ENCODE peak calls at places on chromosome 22, in eight cellular contexts. B, X, I, L, R, Z, O and Y are unnamed samples.
A peak's percentile ranks its signal among the peaks of the same experiment; 100 is the strongest.

GRCh38 chr22:36727110-36727509 is 23.6 kb upstream of the CACNG2 start:
- DNase-seq in B (no peak), X (no peak), I (no peak), L (no peak), R (no peak), Z (no peak), O (no peak), Y (no peak)

GRCh38 chr22:26479043-26479791 is 4.4 kb downstream of the HPS4 start:
- DNase-seq in B (no peak), X (no peak), I (no peak), L (no peak), R (no peak), Z (no peak), O (no peak), Y (no peak)

GRCh38 chr22:37898441-37899181 is 7.5 kb upstream of the MICALL1 start:
- DNase-seq in B (peak; percentile 41), X (no peak), I (no peak), L (peak; percentile 60), R (no peak), Z (no peak), O (peak; percentile 22), Y (no peak)

GRCh38 chr22:28896611-28897010 is 13.2 kb downstream of the ZNRF3 start:
- DNase-seq in B (no peak), X (no peak), I (no peak), L (no peak), R (no peak), Z (no peak), O (no peak), Y (no peak)

GRCh38 chr22:27223317-27224177 is 566.2 kb downstream of the MIAT start:
- DNase-seq in B (no peak), X (no peak), I (no peak), L (no peak), R (no peak), Z (peak; percentile 79), O (peak; percentile 90), Y (peak; percentile 87)

GRCh38 chr22:26529345-26529744 is 17.1 kb upstream of the TFIP11 start:
- DNase-seq in B (peak; percentile 51), X (no peak), I (no peak), L (no peak), R (no peak), Z (no peak), O (no peak), Y (peak; percentile 17)

GRCh38 chr22:32052259-32052658 is 9.2 kb downstream of the SLC5A1 start:
- DNase-seq in B (no peak), X (no peak), I (no peak), L (no peak), R (no peak), Z (no peak), O (no peak), Y (no peak)

GRCh38 chr22:20268350-20269012 is 363 bp upstream of the RTN4R start:
- DNase-seq in B (peak; percentile 55), X (no peak), I (no peak), L (peak; percentile 86), R (no peak), Z (no peak), O (no peak), Y (peak; percentile 31)

GRCh38 chr22:35894937-35895708 is 133.5 kb downstream of the RBFOX2 start:
- DNase-seq in B (no peak), X (peak; percentile 34), I (peak; percentile 77), L (no peak), R (no peak), Z (peak; percentile 62), O (peak; percentile 61), Y (peak; percentile 85)

GRCh38 chr22:35697142-35697541 is 20.5 kb upstream of the APOL5 start:
- DNase-seq in B (no peak), X (no peak), I (no peak), L (no peak), R (no peak), Z (no peak), O (no peak), Y (no peak)

GRCh38 chr22:32042924-32043323 is at the start of gene SLC5A1:
- DNase-seq in B (peak; percentile 34), X (no peak), I (no peak), L (no peak), R (no peak), Z (no peak), O (no peak), Y (no peak)

GRCh38 chr22:36155702-36156101 is 4.9 kb downstream of the APOL3 start:
- DNase-seq in B (peak; percentile 54), X (no peak), I (peak; percentile 85), L (no peak), R (no peak), Z (no peak), O (no peak), Y (peak; percentile 32)

GRCh38 chr22:26768986-26769385 is 111.6 kb downstream of the MIAT start:
- DNase-seq in B (no peak), X (no peak), I (no peak), L (no peak), R (no peak), Z (no peak), O (no peak), Y (no peak)

GRCh38 chr22:37080838-37081237 is 28.7 kb downstream of the TMPRSS6 start:
- DNase-seq in B (no peak), X (no peak), I (no peak), L (no peak), R (no peak), Z (no peak), O (no peak), Y (no peak)

GRCh38 chr22:38138961-38139360 is 28.5 kb upstream of the BAIAP2L2 start:
- DNase-seq in B (no peak), X (no peak), I (peak; percentile 29), L (no peak), R (no peak), Z (no peak), O (no peak), Y (no peak)

GRCh38 chr22:30523646-30524489 is 18.4 kb upstream of the SEC14L4 start:
- DNase-seq in B (no peak), X (no peak), I (no peak), L (no peak), R (no peak), Z (no peak), O (no peak), Y (no peak)

GRCh38 chr22:17772249-17772962 is 1.9 kb downstream of the BID start:
- DNase-seq in B (no peak), X (no peak), I (no peak), L (no peak), R (no peak), Z (no peak), O (no peak), Y (no peak)
- H3K4me3 ChIP-seq in B (no peak overlapping the region), X (peak overlapping the region; percentile 81), I (no peak overlapping the region), L (no peak overlapping the region), R (peak overlapping the region; percentile 83), Z (peak overlapping the region; percentile 64), O (peak overlapping the region; percentile 61), Y (peak overlapping the region; percentile 64)

GRCh38 chr22:22798716-22799115 is 88.9 kb upstream of the IGLL5 start:
- DNase-seq in B (no peak), X (no peak), I (no peak), L (peak; percentile 8), R (no peak), Z (no peak), O (no peak), Y (no peak)

GRCh38 chr22:22800716-22801115 is 86.9 kb upstream of the IGLL5 start:
- DNase-seq in B (peak; percentile 21), X (no peak), I (peak; percentile 55), L (no peak), R (no peak), Z (no peak), O (no peak), Y (no peak)

GRCh38 chr22:22803285-22803853 is 84.2 kb upstream of the IGLL5 start:
- DNase-seq in B (no peak), X (no peak), I (peak; percentile 11), L (peak; percentile 8), R (no peak), Z (no peak), O (no peak), Y (no peak)

GRCh38 chr22:22799561-22799960 is 88.1 kb upstream of the IGLL5 start:
- DNase-seq in B (peak; percentile 19), X (no peak), I (peak; percentile 43), L (peak; percentile 24), R (no peak), Z (no peak), O (no peak), Y (no peak)

GRCh38 chr22:22802346-22802970 is 85.2 kb upstream of the IGLL5 start:
- DNase-seq in B (peak; percentile 23), X (no peak), I (peak; percentile 13), L (peak; percentile 42), R (no peak), Z (no peak), O (no peak), Y (peak; percentile 3)
- TF ChIP-seq CTCF in B (peak; percentile 18), X (no peak), I (no peak), L (peak; percentile 43), R (peak; percentile 19), Z (no peak), O (peak; percentile 10), Y (peak; percentile 35)

DNA sequence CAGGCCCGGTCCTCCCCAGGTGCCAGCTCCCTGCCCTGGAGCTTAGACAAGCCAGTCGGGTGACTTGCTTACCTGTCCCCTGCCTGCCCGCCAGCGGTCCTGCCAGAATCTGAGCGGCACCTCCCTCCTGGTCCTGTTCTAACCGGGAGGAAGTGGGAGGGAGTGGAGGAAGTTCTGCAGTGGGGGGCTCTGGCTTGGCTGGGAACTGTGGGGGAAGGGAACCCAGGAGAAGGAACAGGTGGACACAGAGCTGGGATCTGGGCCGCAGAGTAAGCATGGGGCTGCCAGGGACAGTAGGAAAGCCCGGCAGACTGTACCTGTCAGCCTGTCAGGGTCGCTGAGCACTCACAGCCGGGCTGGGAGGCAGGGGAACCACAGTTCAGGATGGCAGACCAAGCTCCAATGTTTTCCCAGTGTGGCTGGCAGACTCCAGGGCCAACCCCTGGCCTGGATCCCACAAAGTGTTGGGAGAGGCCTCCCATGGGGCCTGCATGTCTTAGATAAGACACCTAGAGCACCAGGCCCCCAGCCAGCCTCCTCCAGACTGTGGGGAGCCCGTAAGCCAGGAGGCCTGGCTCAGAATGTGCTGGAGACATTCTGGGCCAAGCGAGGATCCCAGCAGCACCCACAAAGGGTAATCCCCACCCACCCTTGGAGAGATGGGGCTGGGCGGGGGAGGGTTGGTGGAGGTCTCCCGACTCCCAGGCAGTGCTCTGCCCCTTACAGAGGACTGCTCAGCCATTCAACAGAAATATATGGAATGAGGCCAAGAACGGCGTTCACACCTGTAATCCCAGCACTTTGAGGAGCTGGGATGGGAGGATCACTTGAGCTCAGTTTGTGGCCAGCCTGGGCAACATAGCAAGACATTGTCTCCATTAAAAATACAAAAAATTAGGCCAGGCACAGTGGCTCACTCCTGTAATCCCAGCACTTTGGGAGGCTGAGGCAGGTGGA is 2.3 kb downstream of the CYB5R3 start:
- DNase-seq in B (no peak), X (no peak), I (peak; percentile 88), L (no peak), R (no peak), Z (no peak), O (no peak), Y (no peak)
- H3K4me3 ChIP-seq in B (no peak overlapping the region), X (peak overlapping the region; percentile 100), I (peak overlapping the region; percentile 99), L (no peak overlapping the region), R (peak overlapping the region; percentile 100), Z (peak overlapping the region; percentile 6), O (no peak overlapping the region), Y (no peak overlapping the region)

DNA sequence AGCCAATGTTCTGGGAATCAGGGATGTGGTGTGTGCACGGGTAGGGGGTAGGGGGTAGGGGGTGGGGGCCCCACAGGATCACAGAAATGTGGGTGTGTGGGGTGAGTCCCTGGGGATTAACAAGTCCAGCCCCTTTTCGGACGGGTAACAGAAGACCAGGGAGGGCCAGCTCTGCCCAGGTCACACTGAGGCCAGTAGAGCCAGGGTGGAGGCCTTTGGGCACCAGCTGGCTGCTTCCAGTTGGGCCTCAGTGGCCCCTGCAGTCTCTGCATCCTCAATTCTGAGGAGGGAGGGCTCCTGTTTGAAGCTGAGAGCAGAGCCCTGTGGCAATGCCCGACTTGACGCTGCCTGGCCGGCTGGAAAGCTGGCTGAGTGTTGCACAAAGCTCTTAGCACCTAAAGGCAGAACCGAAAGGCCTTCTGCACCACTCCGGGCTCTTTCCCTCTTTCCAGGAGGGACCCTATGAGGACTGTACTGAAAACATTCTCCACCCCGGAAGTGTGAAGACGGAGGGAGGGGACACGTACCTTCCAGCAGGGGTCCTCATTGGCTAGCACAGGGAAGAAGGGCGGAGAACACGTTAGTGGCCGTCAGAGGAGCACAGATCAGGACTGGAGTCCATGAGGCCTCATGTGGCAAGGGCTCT is 120.4 kb downstream of the PHF21B start:
- DNase-seq in B (no peak), X (no peak), I (peak; percentile 51), L (no peak), R (no peak), Z (no peak), O (no peak), Y (no peak)
- TF ChIP-seq CTCF in B (no peak), X (no peak), I (no peak), L (peak; percentile 58), R (no peak), Z (no peak), O (no peak), Y (no peak)